ENCODE peak calls at places on chromosomes 11 and 22, in ten cellular contexts. U is CD8-positive, alpha-beta memory T cell; W is activated T-cell treated with anti-CD3 and anti-CD28 coated beads for 1 hour; D is substantia nigra; R is stimulated activated CD4-positive, alpha-beta T cell treated with anti-CD3 and anti-CD28 coated beads, Interleukin-4, amount 100 ng/mL, for 48 hours; L is activated naive CD4-positive, alpha-beta T cell; N is EH; X is HFF-Myc; Q is non-pigmented ciliary epithelial cell; B is GF-D8. P is an unnamed sample.

GRCh38 chr22:21068681-21069276 is 23.0 kb downstream of the LRRC74B start:
- DNase-seq in U (no peak), W (no peak), D (no peak), R (no peak), L (no peak), N (no peak), X (no peak), Q (no peak), B (no peak), P (no peak)

GRCh38 chr11:5596611-5597201 is at the start of gene TRIM6:
- DNase-seq in U (no peak), W (no peak), D (no peak), R (no peak), L (no peak), N (peak; percentile 56), X (no peak), Q (no peak), B (no peak), P (no peak)

GRCh38 chr11:68828155-68828931 is 13.4 kb downstream of the CPT1A start:
- DNase-seq in U (no peak), W (no peak), D (peak; percentile 25), R (no peak), L (no peak), N (no peak), X (no peak), Q (no peak), B (peak; percentile 77), P (no peak)

GRCh38 chr11:2377511-2378443 is 667 bp downstream of the CD81 start:
- DNase-seq in U (peak; percentile 51), W (peak; percentile 55), D (peak; percentile 28), R (peak; percentile 38), L (peak; percentile 58), N (peak; percentile 61), X (no peak), Q (no peak), B (no peak), P (no peak)

GRCh38 chr11:2561283-2562180 is 116.7 kb downstream of the KCNQ1 start:
- DNase-seq in U (no peak), W (no peak), D (no peak), R (no peak), L (no peak), N (no peak), X (no peak), Q (no peak), B (no peak), P (no peak)

GRCh38 chr11:2093575-2094353 is 45.4 kb downstream of the IGF2 start:
- DNase-seq in U (no peak), W (no peak), D (no peak), R (no peak), L (no peak), N (no peak), X (no peak), Q (no peak), B (no peak), P (no peak)

GRCh38 chr11:100740440-100740839 is 53.4 kb downstream of the ARHGAP42 start:
- DNase-seq in U (no peak), W (no peak), D (no peak), R (no peak), L (no peak), N (peak; percentile 54), X (no peak), Q (no peak), B (no peak), P (no peak)

GRCh38 chr11:117094776-117095175 is 3.5 kb downstream of the SIK3 start:
- DNase-seq in U (no peak), W (no peak), D (peak; percentile 29), R (no peak), L (no peak), N (peak; percentile 20), X (no peak), Q (no peak), B (no peak), P (no peak)

GRCh38 chr22:37932401-37932800 is 21.0 kb downstream of the C22orf23 start:
- DNase-seq in U (no peak), W (no peak), D (no peak), R (no peak), L (no peak), N (no peak), X (no peak), Q (no peak), B (no peak), P (no peak)

GRCh38 chr11:16041207-16041606 is 315.1 kb downstream of the SOX6 start:
- DNase-seq in U (no peak), W (no peak), D (no peak), R (no peak), L (no peak), N (no peak), X (no peak), Q (no peak), B (no peak), P (no peak)

GRCh38 chr22:50292643-50293440 is 14.6 kb downstream of the PLXNB2 start:
- DNase-seq in U (no peak), W (no peak), D (no peak), R (no peak), L (no peak), N (no peak), X (no peak), Q (no peak), B (peak; percentile 13), P (no peak)

GRCh38 chr11:11841121-11841604 is 609 bp upstream of the USP47 start:
- DNase-seq in U (no peak), W (peak; percentile 6), D (peak; percentile 80), R (no peak), L (peak; percentile 37), N (peak; percentile 47), X (no peak), Q (no peak), B (no peak), P (no peak)

GRCh38 chr22:29856496-29856895 is 18.4 kb upstream of the ASCC2 start:
- DNase-seq in U (no peak), W (no peak), D (no peak), R (no peak), L (no peak), N (no peak), X (no peak), Q (no peak), B (no peak), P (no peak)

GRCh38 chr11:102986815-102987214 is 31.3 kb upstream of the MMP13 start:
- DNase-seq in U (no peak), W (no peak), D (no peak), R (no peak), L (no peak), N (peak; percentile 63), X (no peak), Q (no peak), B (no peak), P (no peak)